ENCODE peak calls at places on chromosomes 12 and 14, in ten cellular contexts. One of them, this sample, is unnamed.

GRCh38 chr14:31037709-31038221 is 11.6 kb upstream of the STRN3 start:
- DNase-seq in dorsolateral prefrontal cortex: no peak
- DNase-seq in activated CD8-positive, alpha-beta T cell treated with anti-CD3 and anti-CD28 coated beads for 36 hours: no peak
- DNase-seq in progenitor cell of endocrine pancreas: no peak
- DNase-seq in A549: no peak
- DNase-seq in body of pancreas: no peak
- DNase-seq in AG10803: no peak
- DNase-seq in CD4-positive, alpha-beta T cell: no peak
- DNase-seq in stimulated activated CD4-positive, alpha-beta T cell treated with anti-CD3 and anti-CD28 coated beads, Interleukin-12 subunit alpha, Interleukin-12 subunit beta, amount 100 ng/mL, for 4 hours: no peak
- DNase-seq in CD8-positive, alpha-beta T cell: no peak
- DNase-seq in this sample: no peak

GRCh38 chr14:71322660-71323250 is 415.5 kb downstream of the PCNX1 start:
- DNase-seq in dorsolateral prefrontal cortex: no peak
- DNase-seq in activated CD8-positive, alpha-beta T cell treated with anti-CD3 and anti-CD28 coated beads for 36 hours: peak; percentile 9
- DNase-seq in progenitor cell of endocrine pancreas: no peak
- DNase-seq in A549: no peak
- DNase-seq in body of pancreas: peak; percentile 24
- DNase-seq in AG10803: peak; percentile 70
- DNase-seq in CD4-positive, alpha-beta T cell: no peak
- DNase-seq in stimulated activated CD4-positive, alpha-beta T cell treated with anti-CD3 and anti-CD28 coated beads, Interleukin-12 subunit alpha, Interleukin-12 subunit beta, amount 100 ng/mL, for 4 hours: no peak
- DNase-seq in CD8-positive, alpha-beta T cell: no peak
- DNase-seq in this sample: no peak

GRCh38 chr12:21559855-21560569 is 33.9 kb downstream of the SPX start:
- DNase-seq in dorsolateral prefrontal cortex: no peak
- DNase-seq in activated CD8-positive, alpha-beta T cell treated with anti-CD3 and anti-CD28 coated beads for 36 hours: no peak
- DNase-seq in progenitor cell of endocrine pancreas: no peak
- DNase-seq in A549: peak; percentile 19
- DNase-seq in body of pancreas: peak; percentile 58
- DNase-seq in AG10803: peak; percentile 2
- DNase-seq in CD4-positive, alpha-beta T cell: no peak
- DNase-seq in stimulated activated CD4-positive, alpha-beta T cell treated with anti-CD3 and anti-CD28 coated beads, Interleukin-12 subunit alpha, Interleukin-12 subunit beta, amount 100 ng/mL, for 4 hours: no peak
- DNase-seq in CD8-positive, alpha-beta T cell: no peak
- DNase-seq in this sample: no peak

GRCh38 chr12:87021400-87021799 is 765.2 kb upstream of the MGAT4C start:
- DNase-seq in dorsolateral prefrontal cortex: no peak
- DNase-seq in activated CD8-positive, alpha-beta T cell treated with anti-CD3 and anti-CD28 coated beads for 36 hours: no peak
- DNase-seq in progenitor cell of endocrine pancreas: no peak
- DNase-seq in A549: no peak
- DNase-seq in body of pancreas: no peak
- DNase-seq in AG10803: no peak
- DNase-seq in CD4-positive, alpha-beta T cell: no peak
- DNase-seq in stimulated activated CD4-positive, alpha-beta T cell treated with anti-CD3 and anti-CD28 coated beads, Interleukin-12 subunit alpha, Interleukin-12 subunit beta, amount 100 ng/mL, for 4 hours: no peak
- DNase-seq in CD8-positive, alpha-beta T cell: no peak
- DNase-seq in this sample: no peak

GRCh38 chr12:39807043-39807442 is 187.4 kb upstream of the ABCD2 start:
- DNase-seq in dorsolateral prefrontal cortex: no peak
- DNase-seq in activated CD8-positive, alpha-beta T cell treated with anti-CD3 and anti-CD28 coated beads for 36 hours: peak; percentile 8
- DNase-seq in progenitor cell of endocrine pancreas: no peak
- DNase-seq in A549: peak; percentile 29
- DNase-seq in body of pancreas: no peak
- DNase-seq in AG10803: no peak
- DNase-seq in CD4-positive, alpha-beta T cell: no peak
- DNase-seq in stimulated activated CD4-positive, alpha-beta T cell treated with anti-CD3 and anti-CD28 coated beads, Interleukin-12 subunit alpha, Interleukin-12 subunit beta, amount 100 ng/mL, for 4 hours: no peak
- DNase-seq in CD8-positive, alpha-beta T cell: no peak
- DNase-seq in this sample: peak; percentile 23

GRCh38 chr12:90321369-90321768 is 612.7 kb upstream of the ATP2B1 start:
- DNase-seq in dorsolateral prefrontal cortex: no peak
- DNase-seq in activated CD8-positive, alpha-beta T cell treated with anti-CD3 and anti-CD28 coated beads for 36 hours: no peak
- DNase-seq in progenitor cell of endocrine pancreas: no peak
- DNase-seq in A549: no peak
- DNase-seq in body of pancreas: no peak
- DNase-seq in AG10803: no peak
- DNase-seq in CD4-positive, alpha-beta T cell: no peak
- DNase-seq in stimulated activated CD4-positive, alpha-beta T cell treated with anti-CD3 and anti-CD28 coated beads, Interleukin-12 subunit alpha, Interleukin-12 subunit beta, amount 100 ng/mL, for 4 hours: no peak
- DNase-seq in CD8-positive, alpha-beta T cell: no peak
- DNase-seq in this sample: no peak

GRCh38 chr14:97459180-97459579 is 662.0 kb downstream of the VRK1 start:
- DNase-seq in dorsolateral prefrontal cortex: no peak
- DNase-seq in activated CD8-positive, alpha-beta T cell treated with anti-CD3 and anti-CD28 coated beads for 36 hours: peak; percentile 57
- DNase-seq in progenitor cell of endocrine pancreas: no peak
- DNase-seq in A549: no peak
- DNase-seq in body of pancreas: no peak
- DNase-seq in AG10803: no peak
- DNase-seq in CD4-positive, alpha-beta T cell: no peak
- DNase-seq in stimulated activated CD4-positive, alpha-beta T cell treated with anti-CD3 and anti-CD28 coated beads, Interleukin-12 subunit alpha, Interleukin-12 subunit beta, amount 100 ng/mL, for 4 hours: no peak
- DNase-seq in CD8-positive, alpha-beta T cell: no peak
- DNase-seq in this sample: no peak

GRCh38 chr12:86698581-86698980 is 442.4 kb upstream of the MGAT4C start:
- DNase-seq in dorsolateral prefrontal cortex: no peak
- DNase-seq in activated CD8-positive, alpha-beta T cell treated with anti-CD3 and anti-CD28 coated beads for 36 hours: no peak
- DNase-seq in progenitor cell of endocrine pancreas: no peak
- DNase-seq in A549: no peak
- DNase-seq in body of pancreas: no peak
- DNase-seq in AG10803: peak; percentile 94
- DNase-seq in CD4-positive, alpha-beta T cell: no peak
- DNase-seq in stimulated activated CD4-positive, alpha-beta T cell treated with anti-CD3 and anti-CD28 coated beads, Interleukin-12 subunit alpha, Interleukin-12 subunit beta, amount 100 ng/mL, for 4 hours: no peak
- DNase-seq in CD8-positive, alpha-beta T cell: no peak
- DNase-seq in this sample: no peak

GRCh38 chr12:72723732-72724131 is 451.6 kb downstream of the TRHDE start:
- DNase-seq in dorsolateral prefrontal cortex: no peak
- DNase-seq in activated CD8-positive, alpha-beta T cell treated with anti-CD3 and anti-CD28 coated beads for 36 hours: no peak
- DNase-seq in progenitor cell of endocrine pancreas: no peak
- DNase-seq in A549: no peak
- DNase-seq in body of pancreas: no peak
- DNase-seq in AG10803: no peak
- DNase-seq in CD4-positive, alpha-beta T cell: no peak
- DNase-seq in stimulated activated CD4-positive, alpha-beta T cell treated with anti-CD3 and anti-CD28 coated beads, Interleukin-12 subunit alpha, Interleukin-12 subunit beta, amount 100 ng/mL, for 4 hours: no peak
- DNase-seq in CD8-positive, alpha-beta T cell: no peak
- DNase-seq in this sample: no peak

GRCh38 chr14:67477926-67478915 is 10.3 kb downstream of the TMEM229B start:
- DNase-seq in dorsolateral prefrontal cortex: no peak
- DNase-seq in activated CD8-positive, alpha-beta T cell treated with anti-CD3 and anti-CD28 coated beads for 36 hours: no peak
- DNase-seq in progenitor cell of endocrine pancreas: no peak
- DNase-seq in A549: no peak
- DNase-seq in body of pancreas: no peak
- DNase-seq in AG10803: no peak
- DNase-seq in CD4-positive, alpha-beta T cell: no peak
- DNase-seq in stimulated activated CD4-positive, alpha-beta T cell treated with anti-CD3 and anti-CD28 coated beads, Interleukin-12 subunit alpha, Interleukin-12 subunit beta, amount 100 ng/mL, for 4 hours: no peak
- DNase-seq in CD8-positive, alpha-beta T cell: no peak
- DNase-seq in this sample: no peak

GRCh38 chr12:53103860-53104305 is 597 bp downstream of the SOAT2 start:
- DNase-seq in dorsolateral prefrontal cortex: no peak
- DNase-seq in activated CD8-positive, alpha-beta T cell treated with anti-CD3 and anti-CD28 coated beads for 36 hours: peak; percentile 47
- DNase-seq in progenitor cell of endocrine pancreas: no peak
- DNase-seq in A549: no peak
- DNase-seq in body of pancreas: no peak
- DNase-seq in AG10803: no peak
- DNase-seq in CD4-positive, alpha-beta T cell: no peak
- DNase-seq in stimulated activated CD4-positive, alpha-beta T cell treated with anti-CD3 and anti-CD28 coated beads, Interleukin-12 subunit alpha, Interleukin-12 subunit beta, amount 100 ng/mL, for 4 hours: no peak
- DNase-seq in CD8-positive, alpha-beta T cell: no peak
- DNase-seq in this sample: no peak

GRCh38 chr12:18139254-18139653 is 49.3 kb upstream of the RERGL start:
- DNase-seq in dorsolateral prefrontal cortex: no peak
- DNase-seq in activated CD8-positive, alpha-beta T cell treated with anti-CD3 and anti-CD28 coated beads for 36 hours: no peak
- DNase-seq in progenitor cell of endocrine pancreas: no peak
- DNase-seq in A549: no peak
- DNase-seq in body of pancreas: no peak
- DNase-seq in AG10803: no peak
- DNase-seq in CD4-positive, alpha-beta T cell: no peak
- DNase-seq in stimulated activated CD4-positive, alpha-beta T cell treated with anti-CD3 and anti-CD28 coated beads, Interleukin-12 subunit alpha, Interleukin-12 subunit beta, amount 100 ng/mL, for 4 hours: no peak
- DNase-seq in CD8-positive, alpha-beta T cell: no peak
- DNase-seq in this sample: no peak

GRCh38 chr12:78703820-78704525 is 160.6 kb upstream of the SYT1 start:
- DNase-seq in dorsolateral prefrontal cortex: no peak
- DNase-seq in activated CD8-positive, alpha-beta T cell treated with anti-CD3 and anti-CD28 coated beads for 36 hours: no peak
- DNase-seq in progenitor cell of endocrine pancreas: no peak
- DNase-seq in A549: peak; percentile 8
- DNase-seq in body of pancreas: no peak
- DNase-seq in AG10803: peak; percentile 82
- DNase-seq in CD4-positive, alpha-beta T cell: no peak
- DNase-seq in stimulated activated CD4-positive, alpha-beta T cell treated with anti-CD3 and anti-CD28 coated beads, Interleukin-12 subunit alpha, Interleukin-12 subunit beta, amount 100 ng/mL, for 4 hours: no peak
- DNase-seq in CD8-positive, alpha-beta T cell: no peak
- DNase-seq in this sample: no peak

GRCh38 chr12:48980953-48981756 is 3.0 kb downstream of the WNT1 start:
- DNase-seq in dorsolateral prefrontal cortex: peak; percentile 63
- DNase-seq in activated CD8-positive, alpha-beta T cell treated with anti-CD3 and anti-CD28 coated beads for 36 hours: peak; percentile 62
- DNase-seq in progenitor cell of endocrine pancreas: no peak
- DNase-seq in A549: peak; percentile 66
- DNase-seq in body of pancreas: peak; percentile 35
- DNase-seq in AG10803: no peak
- DNase-seq in CD4-positive, alpha-beta T cell: peak; percentile 64
- DNase-seq in stimulated activated CD4-positive, alpha-beta T cell treated with anti-CD3 and anti-CD28 coated beads, Interleukin-12 subunit alpha, Interleukin-12 subunit beta, amount 100 ng/mL, for 4 hours: peak; percentile 23
- DNase-seq in CD8-positive, alpha-beta T cell: peak; percentile 55
- DNase-seq in this sample: peak; percentile 40